ENCODE peak calls at places on chromosomes 2 and 18, in four cellular contexts. T is gastrocnemius medialis, Z is dorsolateral prefrontal cortex, D is left ventricle myocardium inferior. C is an unnamed sample. For H3K27me3, the result is how much of the 10 kb centered on the place peaks cover.

GRCh38 chr2:237160271-237160934 is 74.7 kb downstream of the COPS8 start:
- DNase-seq in T (no peak), Z (no peak), D (no peak), C (no peak)

GRCh38 chr2:43248621-43249020 is 22.2 kb upstream of the ZFP36L2 start:
- DNase-seq in T (no peak), Z (no peak), D (no peak), C (no peak)

GRCh38 chr2:130807659-130808385 is 28.9 kb upstream of the ARHGEF4 start:
- DNase-seq in T (no peak), Z (no peak), D (no peak), C (no peak)

GRCh38 chr2:28398101-28398834 is 5.6 kb downstream of the FOSL2 start:
- DNase-seq in T (peak), Z (no peak), D (no peak), C (no peak)

GRCh38 chr18:39380186-39380714 is 1814.7 kb upstream of the CELF4 start:
- DNase-seq in T (no peak), Z (no peak), D (no peak), C (no peak)

GRCh38 chr2:176924909-176925548 is 287.6 kb upstream of the HNRNPA3 start:
- DNase-seq in T (no peak), Z (no peak), D (no peak), C (no peak)

GRCh38 chr2:139529045-139529444 is 748.9 kb upstream of the NXPH2 start:
- DNase-seq in T (no peak), Z (no peak), D (no peak), C (no peak)

GRCh38 chr2:128306081-128306930 is 12.4 kb downstream of the HS6ST1 start:
- DNase-seq in T (peak), Z (peak), D (peak), C (peak)

GRCh38 chr2:150520887-150521664 is 33.6 kb upstream of the RND3 start:
- DNase-seq in T (no peak), Z (no peak), D (no peak), C (no peak)

GRCh38 chr2:239132156-239132709 is 268.6 kb downstream of the HDAC4 start:
- DNase-seq in T (no peak), Z (peak), D (no peak), C (peak)

GRCh38 chr2:119174216-119174992 is 15.9 kb upstream of the C1QL2 start:
- DNase-seq in T (no peak), Z (no peak), D (no peak), C (no peak)

GRCh38 chr18:79241755-79242154 is 154.0 kb upstream of the NFATC1 start:
- DNase-seq in T (no peak), Z (no peak), D (no peak), C (no peak)

GRCh38 chr2:240604939-240605716 is 18.6 kb downstream of the CAPN10 start:
- DNase-seq in T (no peak), Z (no peak), D (no peak), C (peak)

GRCh38 chr2:218128781-218129478 is 3.1 kb downstream of the CXCR2 start:
- DNase-seq in T (no peak), Z (no peak), D (no peak), C (no peak)

GRCh38 chr18:23107718-23108117 is 27.6 kb upstream of the CABLES1 start:
- DNase-seq in T (no peak), Z (no peak), D (no peak), C (no peak)

GRCh38 chr18:25360301-25360899 is 8.4 kb upstream of the ZNF521 start:
- DNase-seq in T (no peak), Z (no peak), D (no peak), C (no peak)

GRCh38 chr2:155815851-155816250 is 516.7 kb downstream of the NR4A2 start:
- DNase-seq in T (no peak), Z (no peak), D (no peak), C (no peak)

GRCh38 chr2:118990757-118991545 is 49.0 kb downstream of the MARCO start:
- DNase-seq in T (no peak), Z (no peak), D (no peak), C (no peak)

GRCh38 chr18:23495723-23496440 is 7.4 kb upstream of the RMC1 start:
- DNase-seq in T (no peak), Z (no peak), D (peak), C (no peak)

GRCh38 chr2:64237266-64237665 is 93.0 kb upstream of the PELI1 start:
- DNase-seq in T (no peak), Z (no peak), D (no peak), C (no peak)

GRCh38 chr2:17979707-17980106 is 101.2 kb downstream of the KCNS3 start:
- DNase-seq in T (no peak), Z (no peak), D (no peak), C (no peak)

GRCh38 chr2:144078802-144079386 is 441.0 kb downstream of the ZEB2 start:
- DNase-seq in T (no peak), Z (no peak), D (no peak), C (no peak)

GRCh38 chr2:48733067-48733503 is 22.4 kb downstream of the LHCGR start:
- DNase-seq in T (no peak), Z (no peak), D (no peak), C (no peak)

GRCh38 chr18:55275042-55275897 is 312.7 kb downstream of the TCF4 start:
- DNase-seq in T (peak), Z (peak), D (peak), C (peak)

GRCh38 chr2:241678307-241678706 is 8.3 kb downstream of the DTYMK start:
- DNase-seq in T (no peak), Z (no peak), D (no peak), C (no peak)

DNA sequence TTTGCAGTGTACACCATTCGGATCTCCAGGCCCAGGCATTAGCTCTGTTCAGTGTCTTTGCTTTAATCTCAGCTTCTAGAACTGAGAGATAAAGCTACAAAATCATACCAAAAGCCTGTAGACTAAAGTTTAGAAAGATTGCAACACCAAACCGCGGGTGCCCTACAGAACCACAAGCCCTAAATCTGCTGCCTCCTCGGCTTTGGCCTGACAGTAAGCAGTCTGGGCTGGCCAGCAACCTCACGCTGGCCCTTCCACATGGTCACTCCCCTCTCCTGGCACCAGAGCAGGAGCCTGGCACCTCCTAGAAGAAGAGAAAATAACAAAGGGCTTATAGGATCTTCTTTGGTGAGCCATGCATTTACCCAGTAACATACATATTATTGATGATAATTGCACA is 8.9 kb upstream of the OSR1 start:
- DNase-seq in T (no peak), Z (no peak), D (no peak), C (no peak)
- H3K27me3 ChIP-seq in T (under half), Z (under half), D (under half), C (under half)

GRCh38 chr18:28116461-28116860 is 60.5 kb downstream of the CDH2 start:
- DNase-seq in T (no peak), Z (no peak), D (no peak), C (no peak)
- H3K4me3 ChIP-seq in T (no peak), Z (no peak), D (no peak), C (no peak)

GRCh38 chr2:105563000-105563719 is 164.3 kb upstream of the FHL2 start:
- DNase-seq in T (no peak), Z (no peak), D (no peak), C (no peak)
- H3K27me3 ChIP-seq in T (under half), Z (under half), D (under half), C (under half)

GRCh38 chr18:42287047-42287446 is 332.0 kb downstream of the PIK3C3 start:
- DNase-seq in T (no peak), Z (no peak), D (no peak), C (no peak)

GRCh38 chr18:42290318-42291307 is 335.6 kb downstream of the PIK3C3 start:
- DNase-seq in T (no peak), Z (no peak), D (peak), C (no peak)

GRCh38 chr18:42292654-42293053 is 337.6 kb downstream of the PIK3C3 start:
- DNase-seq in T (no peak), Z (no peak), D (no peak), C (no peak)

DNA sequence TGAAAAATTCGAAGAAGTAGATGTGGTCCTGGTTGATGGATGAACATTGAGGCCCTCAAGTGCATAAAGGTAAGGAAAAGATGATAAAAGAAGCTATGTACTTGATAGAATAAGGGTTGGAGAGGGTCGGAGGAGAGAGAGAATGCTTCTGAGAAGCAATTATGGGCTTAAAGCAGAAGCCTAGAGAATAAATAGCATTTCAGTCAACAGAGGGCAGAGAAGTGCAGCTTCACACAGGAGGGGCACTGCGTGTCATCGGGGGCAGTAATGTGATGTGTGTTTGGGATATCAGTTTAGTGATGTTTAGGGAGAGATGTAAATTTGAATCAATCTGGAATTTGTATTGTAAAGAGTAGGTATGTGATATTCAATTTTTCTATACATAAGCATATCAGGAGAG is 334.5 kb downstream of the PIK3C3 start:
- DNase-seq in T (no peak), Z (no peak), D (no peak), C (no peak)
- H3K4me3 ChIP-seq in T (no peak), Z (no peak), D (no peak), C (no peak)

GRCh38 chr2:19712850-19713249 is 188.9 kb downstream of the TTC32 start:
- DNase-seq in T (no peak), Z (no peak), D (no peak), C (no peak)
- H3K27me3 ChIP-seq in T (under half), Z (under half), D (under half), C (under half)

GRCh38 chr2:96633641-96634040 is 4.5 kb downstream of the KANSL3 start:
- DNase-seq in T (no peak), Z (no peak), D (no peak), C (no peak)

GRCh38 chr2:96637385-96638143 is 548 bp downstream of the KANSL3 start:
- DNase-seq in T (peak), Z (peak), D (peak), C (peak)

GRCh38 chr2:96638144-96639121 is at the start of gene KANSL3:
- DNase-seq in T (peak), Z (peak), D (peak), C (peak)

GRCh38 chr2:96631804-96632435 is 6.2 kb downstream of the KANSL3 start:
- DNase-seq in T (no peak), Z (no peak), D (no peak), C (no peak)

GRCh38 chr2:96636772-96637171 is 1.3 kb downstream of the KANSL3 start:
- DNase-seq in T (peak), Z (peak), D (no peak), C (no peak)
- H3K4me3 ChIP-seq in T (peak), Z (peak), D (peak), C (peak)

GRCh38 chr18:63394954-63395353 is 27.3 kb downstream of the VPS4B start:
- DNase-seq in T (no peak), Z (no peak), D (no peak), C (no peak)

GRCh38 chr18:63399300-63399699 is 23.0 kb downstream of the VPS4B start:
- DNase-seq in T (no peak), Z (no peak), D (no peak), C (no peak)

GRCh38 chr18:63395503-63395902 is 26.8 kb downstream of the VPS4B start:
- DNase-seq in T (no peak), Z (no peak), D (no peak), C (no peak)

GRCh38 chr18:63402246-63403164 is 19.8 kb downstream of the VPS4B start:
- DNase-seq in T (no peak), Z (no peak), D (no peak), C (no peak)

DNA sequence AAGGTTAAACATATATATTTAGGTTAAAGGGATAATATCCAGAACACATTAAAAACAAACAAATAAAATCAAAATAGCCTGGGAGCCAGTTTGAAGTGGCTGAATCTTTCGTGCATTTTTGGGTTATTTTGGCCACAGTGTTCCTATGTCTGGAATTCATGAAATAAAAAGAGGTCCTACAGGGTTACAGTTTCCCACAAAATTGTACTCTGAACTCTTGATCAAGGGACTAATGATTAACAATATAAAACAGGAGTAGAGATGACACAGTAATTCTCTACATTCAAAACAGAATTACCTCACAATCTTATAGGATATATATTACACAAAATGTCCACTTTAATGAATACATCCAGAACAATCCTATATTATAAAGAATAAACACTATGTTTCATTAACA is 24.9 kb downstream of the VPS4B start:
- DNase-seq in T (no peak), Z (no peak), D (no peak), C (no peak)
- H3K27me3 ChIP-seq in T (under half), Z (under half), D (under half), C (under half)

GRCh38 chr2:196390243-196391148 is 219.1 kb upstream of the STK17B start:
- DNase-seq in T (no peak), Z (no peak), D (no peak), C (no peak)
- H3K4me3 ChIP-seq in T (no peak), Z (no peak), D (no peak), C (no peak)

GRCh38 chr2:38077431-38077769 is 1.4 kb upstream of the CYP1B1 start:
- DNase-seq in T (no peak), Z (no peak), D (no peak), C (no peak)
- H3K27me3 ChIP-seq in T (under half), Z (under half), D (half or more), C (under half)

DNA sequence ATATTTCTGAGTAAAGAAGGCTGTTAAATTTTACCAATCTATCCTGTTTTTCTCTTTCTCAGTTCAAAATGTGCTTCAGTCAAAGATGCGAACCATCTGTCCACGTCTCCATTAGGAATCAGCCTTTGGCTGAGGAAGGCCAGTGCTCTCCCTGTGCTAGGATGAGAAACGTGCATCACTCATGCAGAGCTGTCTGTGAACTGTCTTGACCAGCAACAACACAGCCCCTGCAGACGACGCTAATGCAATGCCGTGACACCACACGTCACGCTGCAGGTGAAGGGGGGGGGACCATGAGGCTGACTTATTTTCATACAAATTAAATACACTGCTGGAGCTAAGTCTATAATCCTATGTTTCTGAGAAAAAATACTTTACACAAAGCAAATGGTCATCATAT is 97.2 kb downstream of the MBP start:
- DNase-seq in T (no peak), Z (no peak), D (no peak), C (no peak)
- H3K4me3 ChIP-seq in T (no peak), Z (no peak), D (no peak), C (no peak)